ENCODE peak calls at places on chromosomes 7 and 10, in nine cellular contexts. F is MV-4-11, U is NCI-H2029, E is NCI-H524, Y is C1 segment of cervical spinal cord, P is GDM1, W is NCI-H2081, S is fibroblast of villous mesenchyme, H is B cell. N is an unnamed sample.
A peak's percentile ranks its signal among the peaks of the same experiment; 100 is the strongest.

GRCh38 chr10:11517150-11517549 is 94.3 kb downstream of the USP6NL start:
- DNase-seq in F (no peak), U (no peak), E (no peak), Y (no peak), P (no peak), W (no peak), S (no peak), H (no peak), N (no peak)

GRCh38 chr10:117936136-117936535 is 110.6 kb downstream of the RAB11FIP2 start:
- DNase-seq in F (peak; percentile 89), U (no peak), E (no peak), Y (no peak), P (no peak), W (no peak), S (peak; percentile 83), H (no peak), N (no peak)

GRCh38 chr7:26439502-26440252 is 148.0 kb downstream of the SNX10 start:
- DNase-seq in F (no peak), U (no peak), E (peak; percentile 57), Y (no peak), P (no peak), W (no peak), S (no peak), H (no peak), N (peak; percentile 70)

GRCh38 chr10:102729090-102730026 is 14.4 kb upstream of the WBP1L start:
- DNase-seq in F (peak; percentile 73), U (peak; percentile 8), E (peak; percentile 45), Y (peak; percentile 81), P (peak; percentile 54), W (peak; percentile 48), S (peak; percentile 81), H (peak; percentile 60), N (peak; percentile 16)

GRCh38 chr7:155073922-155074321 is 3.8 kb downstream of the HTR5A start:
- DNase-seq in F (no peak), U (no peak), E (no peak), Y (no peak), P (no peak), W (no peak), S (no peak), H (no peak), N (no peak)

GRCh38 chr10:97037365-97038361 is 148.1 kb downstream of the SLIT1 start:
- DNase-seq in F (peak; percentile 86), U (peak; percentile 78), E (peak; percentile 66), Y (peak; percentile 68), P (peak; percentile 45), W (peak; percentile 66), S (peak; percentile 72), H (peak; percentile 79), N (peak; percentile 76)

GRCh38 chr10:8852546-8852945 is 798.1 kb downstream of the GATA3 start:
- DNase-seq in F (no peak), U (no peak), E (no peak), Y (no peak), P (no peak), W (no peak), S (no peak), H (no peak), N (no peak)

GRCh38 chr10:91144961-91145360 is 75.5 kb upstream of the PCGF5 start:
- DNase-seq in F (no peak), U (no peak), E (no peak), Y (no peak), P (no peak), W (no peak), S (peak; percentile 37), H (no peak), N (no peak)

GRCh38 chr7:39651262-39651661 is 27.9 kb downstream of the RALA start:
- DNase-seq in F (no peak), U (no peak), E (no peak), Y (no peak), P (no peak), W (no peak), S (peak; percentile 70), H (no peak), N (no peak)

N was measured in NCI-H1092.